ENCODE peak calls at places on chromosome 1, in five cellular contexts. One of them, this sample, is unnamed.

GRCh38 chr1:3116150-3116510 is 47.1 kb downstream of the PRDM16 start:
- DNase-seq in substantia nigra: no peak
- DNase-seq in effector memory CD4-positive, alpha-beta T cell: no peak
- DNase-seq in fibroblast of lung: no peak
- DNase-seq in fibroblast of mammary gland: no peak
- DNase-seq in this sample: no peak

GRCh38 chr1:35810096-35810860 is 2.5 kb downstream of the AGO4 start:
- DNase-seq in fibroblast of mammary gland: peak; percentile 51
- DNase-seq in fibroblast of lung: peak; percentile 69
- DNase-seq in effector memory CD4-positive, alpha-beta T cell: no peak
- DNase-seq in substantia nigra: no peak
- DNase-seq in this sample: no peak

GRCh38 chr1:201366696-201367095 is 10.8 kb downstream of the TNNT2 start:
- DNase-seq in effector memory CD4-positive, alpha-beta T cell: no peak
- DNase-seq in substantia nigra: no peak
- DNase-seq in fibroblast of mammary gland: no peak
- DNase-seq in fibroblast of lung: no peak
- DNase-seq in this sample: no peak

GRCh38 chr1:185720633-185721272 is 13.4 kb upstream of the HMCN1 start:
- DNase-seq in substantia nigra: no peak
- DNase-seq in fibroblast of lung: peak; percentile 76
- DNase-seq in fibroblast of mammary gland: peak; percentile 80
- DNase-seq in effector memory CD4-positive, alpha-beta T cell: no peak
- DNase-seq in this sample: no peak

GRCh38 chr1:11925938-11926292 is 312 bp downstream of the KIAA2013 start:
- DNase-seq in substantia nigra: no peak
- DNase-seq in fibroblast of mammary gland: no peak
- DNase-seq in effector memory CD4-positive, alpha-beta T cell: peak; percentile 12
- DNase-seq in fibroblast of lung: no peak
- DNase-seq in this sample: no peak

GRCh38 chr1:10508511-10508951 is 33.8 kb downstream of the PEX14 start:
- DNase-seq in substantia nigra: no peak
- DNase-seq in fibroblast of lung: peak; percentile 63
- DNase-seq in fibroblast of mammary gland: no peak
- DNase-seq in effector memory CD4-positive, alpha-beta T cell: no peak
- DNase-seq in this sample: no peak

GRCh38 chr1:95233737-95234493 is at the start of gene RWDD3:
- DNase-seq in substantia nigra: peak; percentile 87
- DNase-seq in fibroblast of mammary gland: peak; percentile 85
- DNase-seq in fibroblast of lung: peak; percentile 85
- DNase-seq in effector memory CD4-positive, alpha-beta T cell: peak; percentile 85
- DNase-seq in this sample: peak; percentile 98

GRCh38 chr1:248737457-248737856 is 18.1 kb downstream of the LYPD8 start:
- DNase-seq in effector memory CD4-positive, alpha-beta T cell: no peak
- DNase-seq in substantia nigra: no peak
- DNase-seq in fibroblast of mammary gland: no peak
- DNase-seq in fibroblast of lung: no peak
- DNase-seq in this sample: no peak

GRCh38 chr1:158150512-158150911 is 30.2 kb upstream of the CD1D start:
- DNase-seq in fibroblast of mammary gland: no peak
- DNase-seq in fibroblast of lung: no peak
- DNase-seq in effector memory CD4-positive, alpha-beta T cell: no peak
- DNase-seq in substantia nigra: no peak
- DNase-seq in this sample: no peak

GRCh38 chr1:153032677-153033308 is 1.8 kb downstream of the SPRR1B start:
- DNase-seq in fibroblast of lung: peak; percentile 59
- DNase-seq in fibroblast of mammary gland: peak; percentile 66
- DNase-seq in effector memory CD4-positive, alpha-beta T cell: no peak
- DNase-seq in substantia nigra: peak; percentile 10
- DNase-seq in this sample: no peak

GRCh38 chr1:180291004-180291403 is 60.9 kb downstream of the LHX4 start:
- DNase-seq in fibroblast of lung: no peak
- DNase-seq in substantia nigra: no peak
- DNase-seq in fibroblast of mammary gland: peak; percentile 67
- DNase-seq in effector memory CD4-positive, alpha-beta T cell: no peak
- DNase-seq in this sample: no peak

GRCh38 chr1:27529638-27530018 is 39.7 kb upstream of the WASF2 start:
- DNase-seq in fibroblast of lung: no peak
- DNase-seq in substantia nigra: no peak
- DNase-seq in fibroblast of mammary gland: no peak
- DNase-seq in effector memory CD4-positive, alpha-beta T cell: no peak
- DNase-seq in this sample: no peak

GRCh38 chr1:36324322-36324802 is 917 bp upstream of the EVA1B start:
- DNase-seq in fibroblast of mammary gland: no peak
- DNase-seq in fibroblast of lung: no peak
- DNase-seq in effector memory CD4-positive, alpha-beta T cell: no peak
- DNase-seq in substantia nigra: no peak
- DNase-seq in this sample: no peak

GRCh38 chr1:187509091-187509490 is 680.3 kb downstream of the PLA2G4A start:
- DNase-seq in fibroblast of mammary gland: no peak
- DNase-seq in fibroblast of lung: peak; percentile 20
- DNase-seq in substantia nigra: no peak
- DNase-seq in effector memory CD4-positive, alpha-beta T cell: no peak
- DNase-seq in this sample: no peak

GRCh38 chr1:240506176-240506575 is 105.8 kb downstream of the GREM2 start:
- DNase-seq in fibroblast of mammary gland: no peak
- DNase-seq in fibroblast of lung: no peak
- DNase-seq in substantia nigra: no peak
- DNase-seq in effector memory CD4-positive, alpha-beta T cell: no peak
- DNase-seq in this sample: no peak

GRCh38 chr1:245155186-245156040 is 628 bp downstream of the KIF26B start:
- DNase-seq in fibroblast of lung: peak; percentile 40
- DNase-seq in effector memory CD4-positive, alpha-beta T cell: no peak
- DNase-seq in substantia nigra: no peak
- DNase-seq in fibroblast of mammary gland: no peak
- DNase-seq in this sample: no peak

GRCh38 chr1:244419004-244419403 is 32.7 kb downstream of the ADSS2 start:
- DNase-seq in fibroblast of mammary gland: no peak
- DNase-seq in fibroblast of lung: peak; percentile 14
- DNase-seq in substantia nigra: no peak
- DNase-seq in effector memory CD4-positive, alpha-beta T cell: no peak
- DNase-seq in this sample: no peak

GRCh38 chr1:110475358-110476027 is 24.5 kb downstream of the PROK1 start:
- DNase-seq in substantia nigra: no peak
- DNase-seq in fibroblast of lung: no peak
- DNase-seq in effector memory CD4-positive, alpha-beta T cell: no peak
- DNase-seq in fibroblast of mammary gland: no peak
- DNase-seq in this sample: peak; percentile 67

GRCh38 chr1:16991571-16991970 is 11.2 kb upstream of the MFAP2 start:
- DNase-seq in fibroblast of mammary gland: no peak
- DNase-seq in effector memory CD4-positive, alpha-beta T cell: no peak
- DNase-seq in fibroblast of lung: no peak
- DNase-seq in substantia nigra: no peak
- DNase-seq in this sample: no peak

GRCh38 chr1:6438047-6438525 is 13.5 kb downstream of the ESPN start:
- DNase-seq in substantia nigra: peak; percentile 14
- DNase-seq in fibroblast of lung: peak; percentile 26
- DNase-seq in fibroblast of mammary gland: peak; percentile 41
- DNase-seq in effector memory CD4-positive, alpha-beta T cell: peak; percentile 67
- DNase-seq in this sample: no peak